ENCODE peak calls at places on chromosomes 2 and 18, in seven cellular contexts. One of them, this sample, is unnamed.

GRCh38 chr2:209368924-209369323 is 54.9 kb upstream of the MAP2 start:
- DNase-seq in effector memory CD4-positive, alpha-beta T cell: no peak
- DNase-seq in neuronal stem cell: no peak
- DNase-seq in esophagus squamous epithelium: no peak
- DNase-seq in upper lobe of left lung: peak; percentile 83
- DNase-seq in HepG2: peak; percentile 54
- DNase-seq in right cardiac atrium: peak; percentile 36
- DNase-seq in this sample: no peak

GRCh38 chr18:28407681-28408080 is 230.8 kb upstream of the CDH2 start:
- DNase-seq in effector memory CD4-positive, alpha-beta T cell: no peak
- DNase-seq in neuronal stem cell: no peak
- DNase-seq in esophagus squamous epithelium: no peak
- DNase-seq in upper lobe of left lung: no peak
- DNase-seq in HepG2: no peak
- DNase-seq in right cardiac atrium: no peak
- DNase-seq in this sample: no peak

GRCh38 chr2:65530547-65531320 is 98.3 kb upstream of the SPRED2 start:
- DNase-seq in effector memory CD4-positive, alpha-beta T cell: no peak
- DNase-seq in neuronal stem cell: no peak
- DNase-seq in esophagus squamous epithelium: no peak
- DNase-seq in upper lobe of left lung: no peak
- DNase-seq in HepG2: no peak
- DNase-seq in right cardiac atrium: no peak
- DNase-seq in this sample: no peak

GRCh38 chr2:54310961-54311360 is 54.9 kb upstream of the TSPYL6 start:
- DNase-seq in effector memory CD4-positive, alpha-beta T cell: no peak
- DNase-seq in neuronal stem cell: no peak
- DNase-seq in esophagus squamous epithelium: no peak
- DNase-seq in upper lobe of left lung: no peak
- DNase-seq in HepG2: no peak
- DNase-seq in right cardiac atrium: no peak
- DNase-seq in this sample: no peak

GRCh38 chr2:232385660-232386489 is 7.3 kb downstream of the ALPP start:
- DNase-seq in effector memory CD4-positive, alpha-beta T cell: no peak
- DNase-seq in neuronal stem cell: no peak
- DNase-seq in esophagus squamous epithelium: no peak
- DNase-seq in upper lobe of left lung: peak; percentile 53
- DNase-seq in HepG2: no peak
- DNase-seq in right cardiac atrium: no peak
- DNase-seq in this sample: no peak

GRCh38 chr18:76764296-76764901 is 58.0 kb upstream of the ZNF236 start:
- DNase-seq in effector memory CD4-positive, alpha-beta T cell: no peak
- DNase-seq in neuronal stem cell: no peak
- DNase-seq in esophagus squamous epithelium: no peak
- DNase-seq in upper lobe of left lung: no peak
- DNase-seq in HepG2: no peak
- DNase-seq in right cardiac atrium: no peak
- DNase-seq in this sample: no peak

GRCh38 chr2:57396364-57397098 is 650.1 kb upstream of the VRK2 start:
- DNase-seq in effector memory CD4-positive, alpha-beta T cell: no peak
- DNase-seq in neuronal stem cell: no peak
- DNase-seq in esophagus squamous epithelium: no peak
- DNase-seq in upper lobe of left lung: no peak
- DNase-seq in HepG2: no peak
- DNase-seq in right cardiac atrium: no peak
- DNase-seq in this sample: no peak

GRCh38 chr2:119292226-119292625 is 68.6 kb downstream of the STEAP3 start:
- DNase-seq in effector memory CD4-positive, alpha-beta T cell: no peak
- DNase-seq in neuronal stem cell: no peak
- DNase-seq in esophagus squamous epithelium: no peak
- DNase-seq in upper lobe of left lung: no peak
- DNase-seq in HepG2: peak; percentile 35
- DNase-seq in right cardiac atrium: no peak
- DNase-seq in this sample: no peak

GRCh38 chr2:9658972-9659371 is 28.2 kb upstream of the YWHAQ start:
- DNase-seq in effector memory CD4-positive, alpha-beta T cell: no peak
- DNase-seq in neuronal stem cell: no peak
- DNase-seq in esophagus squamous epithelium: no peak
- DNase-seq in upper lobe of left lung: no peak
- DNase-seq in HepG2: no peak
- DNase-seq in right cardiac atrium: no peak
- DNase-seq in this sample: no peak

GRCh38 chr2:51813245-51813644 is 781.3 kb upstream of the NRXN1 start:
- DNase-seq in effector memory CD4-positive, alpha-beta T cell: no peak
- DNase-seq in neuronal stem cell: no peak
- DNase-seq in esophagus squamous epithelium: no peak
- DNase-seq in upper lobe of left lung: no peak
- DNase-seq in HepG2: no peak
- DNase-seq in right cardiac atrium: no peak
- DNase-seq in this sample: no peak

GRCh38 chr18:5057348-5058012 is 139.6 kb downstream of the AKAIN1 start:
- DNase-seq in effector memory CD4-positive, alpha-beta T cell: peak; percentile 3
- DNase-seq in neuronal stem cell: peak; percentile 71
- DNase-seq in esophagus squamous epithelium: no peak
- DNase-seq in upper lobe of left lung: peak; percentile 60
- DNase-seq in HepG2: peak; percentile 52
- DNase-seq in right cardiac atrium: peak; percentile 64
- DNase-seq in this sample: peak; percentile 29

GRCh38 chr2:112077814-112078213 is 22.7 kb downstream of the TMEM87B start:
- DNase-seq in effector memory CD4-positive, alpha-beta T cell: no peak
- DNase-seq in neuronal stem cell: no peak
- DNase-seq in esophagus squamous epithelium: no peak
- DNase-seq in upper lobe of left lung: no peak
- DNase-seq in HepG2: no peak
- DNase-seq in right cardiac atrium: no peak
- DNase-seq in this sample: no peak

GRCh38 chr2:229914182-229914581 is 7.6 kb downstream of the TRIP12 start:
- DNase-seq in effector memory CD4-positive, alpha-beta T cell: no peak
- DNase-seq in neuronal stem cell: no peak
- DNase-seq in esophagus squamous epithelium: no peak
- DNase-seq in upper lobe of left lung: no peak
- DNase-seq in HepG2: no peak
- DNase-seq in right cardiac atrium: no peak
- DNase-seq in this sample: no peak

GRCh38 chr2:230714122-230714453 is 1.4 kb downstream of the CAB39 start:
- DNase-seq in effector memory CD4-positive, alpha-beta T cell: peak; percentile 29
- DNase-seq in neuronal stem cell: peak; percentile 9
- DNase-seq in esophagus squamous epithelium: no peak
- DNase-seq in upper lobe of left lung: no peak
- DNase-seq in HepG2: peak; percentile 72
- DNase-seq in right cardiac atrium: no peak
- DNase-seq in this sample: no peak

GRCh38 chr2:144513388-144514100 is 6.4 kb downstream of the ZEB2 start:
- DNase-seq in effector memory CD4-positive, alpha-beta T cell: no peak
- DNase-seq in neuronal stem cell: no peak
- DNase-seq in esophagus squamous epithelium: no peak
- DNase-seq in upper lobe of left lung: no peak
- DNase-seq in HepG2: no peak
- DNase-seq in right cardiac atrium: no peak
- DNase-seq in this sample: no peak

GRCh38 chr18:45871655-45872054 is 46.2 kb downstream of the SIGLEC15 start:
- DNase-seq in effector memory CD4-positive, alpha-beta T cell: no peak
- DNase-seq in neuronal stem cell: no peak
- DNase-seq in esophagus squamous epithelium: no peak
- DNase-seq in upper lobe of left lung: no peak
- DNase-seq in HepG2: peak; percentile 12
- DNase-seq in right cardiac atrium: no peak
- DNase-seq in this sample: no peak

GRCh38 chr2:5915926-5916325 is 223.7 kb downstream of the SOX11 start:
- DNase-seq in effector memory CD4-positive, alpha-beta T cell: no peak
- DNase-seq in neuronal stem cell: no peak
- DNase-seq in esophagus squamous epithelium: no peak
- DNase-seq in upper lobe of left lung: peak; percentile 37
- DNase-seq in HepG2: peak; percentile 16
- DNase-seq in right cardiac atrium: no peak
- DNase-seq in this sample: no peak

GRCh38 chr2:120622886-120623753 is 112.5 kb upstream of the GLI2 start:
- DNase-seq in effector memory CD4-positive, alpha-beta T cell: no peak
- DNase-seq in neuronal stem cell: no peak
- DNase-seq in esophagus squamous epithelium: no peak
- DNase-seq in upper lobe of left lung: no peak
- DNase-seq in HepG2: no peak
- DNase-seq in right cardiac atrium: no peak
- DNase-seq in this sample: no peak

GRCh38 chr2:108998911-108999310 is 9.9 kb upstream of the EDAR start:
- DNase-seq in effector memory CD4-positive, alpha-beta T cell: no peak
- DNase-seq in neuronal stem cell: no peak
- DNase-seq in esophagus squamous epithelium: no peak
- DNase-seq in upper lobe of left lung: no peak
- DNase-seq in HepG2: no peak
- DNase-seq in right cardiac atrium: no peak
- DNase-seq in this sample: no peak

GRCh38 chr2:926259-926780 is 24.3 kb upstream of the SNTG2 start:
- DNase-seq in effector memory CD4-positive, alpha-beta T cell: no peak
- DNase-seq in neuronal stem cell: no peak
- DNase-seq in esophagus squamous epithelium: no peak
- DNase-seq in upper lobe of left lung: no peak
- DNase-seq in HepG2: no peak
- DNase-seq in right cardiac atrium: no peak
- DNase-seq in this sample: no peak

GRCh38 chr2:101624706-101625332 is 72.7 kb upstream of the MAP4K4 start:
- DNase-seq in effector memory CD4-positive, alpha-beta T cell: no peak
- DNase-seq in neuronal stem cell: no peak
- DNase-seq in esophagus squamous epithelium: no peak
- DNase-seq in upper lobe of left lung: no peak
- DNase-seq in HepG2: no peak
- DNase-seq in right cardiac atrium: no peak
- DNase-seq in this sample: no peak

GRCh38 chr2:7108792-7109557 is 191.8 kb downstream of the RNF144A start:
- DNase-seq in effector memory CD4-positive, alpha-beta T cell: no peak
- DNase-seq in neuronal stem cell: no peak
- DNase-seq in esophagus squamous epithelium: no peak
- DNase-seq in upper lobe of left lung: no peak
- DNase-seq in HepG2: no peak
- DNase-seq in right cardiac atrium: no peak
- DNase-seq in this sample: no peak

GRCh38 chr2:124693156-124693555 is 668.1 kb downstream of the CNTNAP5 start:
- DNase-seq in effector memory CD4-positive, alpha-beta T cell: no peak
- DNase-seq in neuronal stem cell: no peak
- DNase-seq in esophagus squamous epithelium: no peak
- DNase-seq in upper lobe of left lung: no peak
- DNase-seq in HepG2: no peak
- DNase-seq in right cardiac atrium: no peak
- DNase-seq in this sample: no peak

GRCh38 chr2:124689348-124689747 is 664.3 kb downstream of the CNTNAP5 start:
- DNase-seq in effector memory CD4-positive, alpha-beta T cell: no peak
- DNase-seq in neuronal stem cell: no peak
- DNase-seq in esophagus squamous epithelium: no peak
- DNase-seq in upper lobe of left lung: no peak
- DNase-seq in HepG2: no peak
- DNase-seq in right cardiac atrium: no peak
- DNase-seq in this sample: no peak

GRCh38 chr2:124692707-124693106 is 667.6 kb downstream of the CNTNAP5 start:
- DNase-seq in effector memory CD4-positive, alpha-beta T cell: no peak
- DNase-seq in neuronal stem cell: no peak
- DNase-seq in esophagus squamous epithelium: no peak
- DNase-seq in upper lobe of left lung: no peak
- DNase-seq in HepG2: no peak
- DNase-seq in right cardiac atrium: peak; percentile 32
- DNase-seq in this sample: peak; percentile 7
- H3K4me1 ChIP-seq in effector memory CD4-positive, alpha-beta T cell: no peaks in the 10 kb centered on the region
- H3K4me1 ChIP-seq in neuronal stem cell: no peaks in the 10 kb centered on the region
- H3K4me1 ChIP-seq in esophagus squamous epithelium: no peaks in the 10 kb centered on the region
- H3K4me1 ChIP-seq in upper lobe of left lung: no peaks in the 10 kb centered on the region
- H3K4me1 ChIP-seq in HepG2: no peaks in the 10 kb centered on the region
- H3K4me1 ChIP-seq in right cardiac atrium: no peaks in the 10 kb centered on the region
- H3K4me1 ChIP-seq in this sample: no peaks in the 10 kb centered on the region

GRCh38 chr2:39418491-39418890 is 18.6 kb downstream of the MAP4K3 start:
- DNase-seq in effector memory CD4-positive, alpha-beta T cell: no peak
- DNase-seq in neuronal stem cell: no peak
- DNase-seq in esophagus squamous epithelium: no peak
- DNase-seq in upper lobe of left lung: no peak
- DNase-seq in HepG2: no peak
- DNase-seq in right cardiac atrium: no peak
- DNase-seq in this sample: no peak
- H3K4me1 ChIP-seq in effector memory CD4-positive, alpha-beta T cell: no peaks in the 10 kb centered on the region
- H3K4me1 ChIP-seq in neuronal stem cell: no peaks in the 10 kb centered on the region
- H3K4me1 ChIP-seq in esophagus squamous epithelium: no peaks in the 10 kb centered on the region
- H3K4me1 ChIP-seq in upper lobe of left lung: peaks cover 7% of the 10 kb centered on the region
- H3K4me1 ChIP-seq in HepG2: peaks cover 64% of the 10 kb centered on the region
- H3K4me1 ChIP-seq in right cardiac atrium: peaks cover 10% of the 10 kb centered on the region
- H3K4me1 ChIP-seq in this sample: peaks cover 81% of the 10 kb centered on the region

DNA sequence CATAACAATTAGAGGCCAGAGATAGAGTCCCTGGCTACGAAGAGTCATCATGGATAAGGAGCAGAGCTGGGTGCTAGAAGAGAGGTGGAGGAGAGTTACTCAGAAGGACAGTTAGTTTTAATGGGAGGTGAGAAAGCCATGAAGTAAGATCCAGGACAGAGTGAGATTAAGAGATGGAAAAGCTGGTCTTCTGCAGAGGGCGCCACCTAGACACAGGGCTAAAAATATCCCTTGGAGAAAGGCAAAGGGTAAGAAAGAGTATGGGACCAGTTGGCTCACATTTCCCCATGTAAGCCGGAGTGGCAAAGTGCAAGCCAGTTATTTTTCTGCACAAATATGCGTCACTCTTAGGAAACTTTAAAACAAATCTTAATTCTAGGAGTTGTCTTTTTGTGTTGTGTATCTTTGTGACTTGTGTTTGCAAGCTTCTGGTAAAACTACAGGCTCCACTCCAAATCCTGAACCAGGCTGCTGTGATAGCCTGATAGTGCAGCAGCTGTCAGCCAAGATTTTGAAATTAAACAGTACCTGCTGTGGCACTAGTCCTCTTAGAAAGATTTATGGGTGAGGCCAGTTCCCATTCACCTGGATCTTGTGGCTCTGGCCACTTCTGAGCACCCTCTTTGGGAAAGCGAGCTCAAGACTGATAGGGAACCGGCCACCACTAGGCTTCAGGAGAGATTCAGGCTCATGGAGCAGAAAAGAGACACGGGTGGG is 204.2 kb downstream of the TPGS2 start:
- DNase-seq in effector memory CD4-positive, alpha-beta T cell: no peak
- DNase-seq in neuronal stem cell: no peak
- DNase-seq in esophagus squamous epithelium: no peak
- DNase-seq in upper lobe of left lung: no peak
- DNase-seq in HepG2: no peak
- DNase-seq in right cardiac atrium: no peak
- DNase-seq in this sample: no peak
- H3K4me1 ChIP-seq in effector memory CD4-positive, alpha-beta T cell: no peaks in the 10 kb centered on the region
- H3K4me1 ChIP-seq in neuronal stem cell: no peaks in the 10 kb centered on the region
- H3K4me1 ChIP-seq in esophagus squamous epithelium: no peaks in the 10 kb centered on the region
- H3K4me1 ChIP-seq in upper lobe of left lung: no peaks in the 10 kb centered on the region
- H3K4me1 ChIP-seq in HepG2: peaks cover 7% of the 10 kb centered on the region
- H3K4me1 ChIP-seq in right cardiac atrium: peaks cover 8% of the 10 kb centered on the region
- H3K4me1 ChIP-seq in this sample: peaks cover 32% of the 10 kb centered on the region

DNA sequence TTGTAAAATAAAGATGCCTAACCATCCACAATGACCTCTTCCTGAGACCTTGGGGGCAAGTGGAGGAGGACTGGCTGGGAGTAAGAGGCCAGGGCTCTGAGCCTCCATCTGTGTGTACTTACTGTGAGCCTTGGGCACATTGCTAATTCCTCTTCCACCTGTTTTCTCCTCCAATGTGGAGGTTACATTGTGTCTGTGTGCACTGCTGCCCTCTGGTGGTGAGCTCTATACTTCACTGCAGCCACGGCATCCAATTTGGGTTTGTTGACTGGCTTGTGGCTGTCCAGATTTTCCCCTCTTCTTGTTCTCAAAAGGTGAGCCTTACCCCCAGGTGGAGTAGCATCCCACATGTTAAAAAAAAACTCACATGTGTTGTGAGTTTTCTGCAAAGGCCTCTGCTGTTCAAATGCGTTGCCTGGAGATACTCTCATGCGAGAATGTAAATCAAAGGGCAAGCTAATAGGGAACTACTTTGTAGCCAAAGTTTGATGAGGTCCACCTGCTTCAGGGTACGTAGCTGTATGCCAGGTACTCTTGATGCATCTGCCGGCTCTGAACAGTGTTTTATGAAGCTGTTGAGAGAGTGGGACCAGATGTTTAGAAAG is 80.8 kb downstream of the APOB start:
- DNase-seq in effector memory CD4-positive, alpha-beta T cell: peak; percentile 31
- DNase-seq in neuronal stem cell: peak; percentile 71
- DNase-seq in esophagus squamous epithelium: no peak
- DNase-seq in upper lobe of left lung: peak; percentile 64
- DNase-seq in HepG2: peak; percentile 59
- DNase-seq in right cardiac atrium: peak; percentile 85
- DNase-seq in this sample: peak; percentile 57
- H3K4me1 ChIP-seq in effector memory CD4-positive, alpha-beta T cell: no peaks in the 10 kb centered on the region
- H3K4me1 ChIP-seq in neuronal stem cell: no peaks in the 10 kb centered on the region
- H3K4me1 ChIP-seq in esophagus squamous epithelium: no peaks in the 10 kb centered on the region
- H3K4me1 ChIP-seq in upper lobe of left lung: no peaks in the 10 kb centered on the region
- H3K4me1 ChIP-seq in HepG2: no peaks in the 10 kb centered on the region
- H3K4me1 ChIP-seq in right cardiac atrium: no peaks in the 10 kb centered on the region
- H3K4me1 ChIP-seq in this sample: no peaks in the 10 kb centered on the region